ENCODE peak calls at places on chromosomes 5 and 9, in eight cellular contexts. Z is colonic mucosa, O is A549, S is lower leg skin, R is WERI-Rb-1, V is fibroblast of lung, C is HFF-Myc, I is dorsolateral prefrontal cortex. G is an unnamed sample.

GRCh38 chr9:116250881-116251280 is 97.3 kb downstream of the PAPPA start:
- DNase-seq in Z (no peak), O (no peak), S (no peak), R (no peak), V (no peak), C (no peak), I (no peak), G (no peak)

GRCh38 chr5:160479926-160480325 is 58.3 kb downstream of the PTTG1 start:
- DNase-seq in Z (no peak), O (no peak), S (no peak), R (no peak), V (peak; percentile 83), C (no peak), I (peak; percentile 67), G (peak; percentile 57)

GRCh38 chr5:10734050-10734709 is 26.9 kb downstream of the DAP start:
- DNase-seq in Z (no peak), O (no peak), S (no peak), R (peak; percentile 39), V (no peak), C (no peak), I (no peak), G (no peak)

GRCh38 chr5:137453476-137454080 is 45.5 kb downstream of the SPOCK1 start:
- DNase-seq in Z (no peak), O (no peak), S (no peak), R (no peak), V (peak; percentile 56), C (peak; percentile 35), I (no peak), G (peak; percentile 81)

GRCh38 chr5:173645437-173645807 is 29.0 kb upstream of the BOD1 start:
- DNase-seq in Z (no peak), O (no peak), S (no peak), R (no peak), V (peak; percentile 69), C (no peak), I (no peak), G (peak; percentile 29)

GRCh38 chr5:79181419-79182022 is 54.4 kb upstream of the JMY start:
- DNase-seq in Z (no peak), O (no peak), S (no peak), R (no peak), V (peak; percentile 21), C (no peak), I (no peak), G (peak; percentile 75)

GRCh38 chr5:35854248-35854647 is 2.4 kb upstream of the IL7R start:
- DNase-seq in Z (no peak), O (no peak), S (no peak), R (no peak), V (no peak), C (no peak), I (no peak), G (no peak)

GRCh38 chr5:134070979-134071849 is 43.3 kb upstream of the TCF7 start:
- DNase-seq in Z (no peak), O (peak; percentile 66), S (no peak), R (no peak), V (peak; percentile 28), C (no peak), I (no peak), G (peak; percentile 7)

GRCh38 chr9:133854785-133855184 is 116.6 kb upstream of the SARDH start:
- DNase-seq in Z (no peak), O (no peak), S (no peak), R (peak; percentile 85), V (no peak), C (no peak), I (no peak), G (no peak)

GRCh38 chr5:135482383-135482933 is 30.3 kb upstream of the TIFAB start:
- DNase-seq in Z (no peak), O (no peak), S (no peak), R (peak; percentile 75), V (no peak), C (no peak), I (no peak), G (no peak)

GRCh38 chr5:137185193-137185592 is 313.9 kb downstream of the SPOCK1 start:
- DNase-seq in Z (no peak), O (no peak), S (no peak), R (peak; percentile 67), V (no peak), C (no peak), I (no peak), G (no peak)

GRCh38 chr5:35857606-35858205 is 1.0 kb downstream of the IL7R start:
- DNase-seq in Z (no peak), O (no peak), S (no peak), R (no peak), V (peak; percentile 92), C (peak; percentile 55), I (no peak), G (peak; percentile 55)

GRCh38 chr5:14143509-14143842 is 334 bp downstream of the TRIO start:
- DNase-seq in Z (no peak), O (no peak), S (no peak), R (no peak), V (no peak), C (no peak), I (no peak), G (no peak)

GRCh38 chr9:37295796-37296195 is 126.7 kb upstream of the GRHPR start:
- DNase-seq in Z (no peak), O (peak; percentile 18), S (no peak), R (no peak), V (no peak), C (no peak), I (no peak), G (no peak)

GRCh38 chr9:42852133-42852532 is 668.7 kb downstream of the SPATA31A6 start:
- DNase-seq in Z (peak; percentile 70), O (peak; percentile 0), S (peak; percentile 21), R (peak; percentile 84), V (peak; percentile 8), C (no peak), I (peak; percentile 59), G (peak; percentile 3)

GRCh38 chr5:31819926-31820516 is 181.1 kb downstream of the PDZD2 start:
- DNase-seq in Z (no peak), O (no peak), S (no peak), R (no peak), V (peak; percentile 1), C (no peak), I (no peak), G (no peak)

DNA sequence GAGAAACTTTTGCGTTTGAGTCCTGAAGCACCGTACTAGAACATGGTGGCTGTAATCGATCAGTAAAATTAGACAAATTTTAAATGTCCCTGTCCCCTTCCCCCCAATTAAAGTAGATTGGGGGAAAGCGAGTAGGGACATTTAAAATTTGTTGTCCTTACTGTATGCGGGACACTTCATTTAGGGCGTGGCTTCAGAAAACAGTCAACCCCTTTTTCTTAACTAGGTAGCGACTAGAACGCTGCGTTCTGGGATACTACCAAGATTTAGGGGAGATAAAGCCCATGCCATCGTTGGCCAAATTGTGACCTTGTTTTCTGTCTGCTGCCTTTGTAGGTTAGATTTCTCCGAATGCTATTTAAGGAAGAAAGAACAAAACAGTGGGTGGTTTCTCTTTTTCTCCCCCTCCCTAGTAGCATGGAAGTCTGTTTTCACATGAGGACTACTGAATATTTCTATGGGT is 1.2 kb downstream of the CKS2 start:
- DNase-seq in Z (peak; percentile 36), O (no peak), S (no peak), R (no peak), V (no peak), C (no peak), I (no peak), G (no peak)
- TF ChIP-seq CTCF in Z (no peak), O (no peak), S (no peak), R (no peak), V (no peak), C (no peak), I (no peak), G (no peak)

GRCh38 chr5:83473344-83474169 is 2.0 kb downstream of the VCAN start:
- DNase-seq in Z (peak; percentile 74), O (peak; percentile 92), S (peak; percentile 91), R (peak; percentile 96), V (peak; percentile 99), C (peak; percentile 95), I (peak; percentile 80), G (peak; percentile 99)
- H3K4me3 ChIP-seq in Z (peak overlapping the region; percentile 29), O (peak overlapping the region; percentile 56), S (peak overlapping the region; percentile 27), R (peak overlapping the region; percentile 64), V (peak overlapping the region; percentile 90), C (peak overlapping the region; percentile 78), I (peak overlapping the region; percentile 53), G (peak overlapping the region; percentile 85)

GRCh38 chr9:137428841-137429545 is 5.8 kb downstream of the NOXA1 start:
- DNase-seq in Z (no peak), O (no peak), S (no peak), R (no peak), V (no peak), C (no peak), I (no peak), G (no peak)

GRCh38 chr9:137429546-137429890 is 6.3 kb downstream of the NOXA1 start:
- DNase-seq in Z (no peak), O (no peak), S (no peak), R (no peak), V (no peak), C (no peak), I (no peak), G (no peak)

GRCh38 chr9:137427454-137428310 is 4.5 kb downstream of the NOXA1 start:
- DNase-seq in Z (no peak), O (no peak), S (no peak), R (no peak), V (no peak), C (no peak), I (no peak), G (no peak)

GRCh38 chr9:137429974-137430722 is 7.0 kb downstream of the NOXA1 start:
- DNase-seq in Z (peak; percentile 68), O (no peak), S (no peak), R (peak; percentile 65), V (no peak), C (no peak), I (peak; percentile 43), G (no peak)

DNA sequence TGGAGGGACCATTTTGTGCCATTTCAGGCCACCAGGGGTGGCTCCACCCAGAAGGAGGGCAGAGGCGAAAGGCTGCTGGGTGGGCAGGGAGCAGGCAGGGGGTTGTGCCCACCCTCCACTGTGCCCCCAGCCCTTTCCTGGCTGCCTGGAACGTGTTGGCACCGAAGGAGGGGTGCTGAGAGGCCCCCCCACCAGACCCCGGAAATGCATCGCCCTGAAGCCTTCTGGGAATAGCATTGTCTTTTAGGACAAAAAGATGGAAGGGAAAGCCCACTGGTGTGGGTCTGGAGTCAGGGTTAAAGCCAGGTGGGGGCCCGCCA is 5.1 kb downstream of the NOXA1 start:
- DNase-seq in Z (no peak), O (no peak), S (no peak), R (no peak), V (no peak), C (no peak), I (no peak), G (no peak)
- TF ChIP-seq CTCF in Z (no peak), O (no peak), S (no peak), R (peak; percentile 14), V (no peak), C (no peak), I (no peak), G (no peak)

GRCh38 chr9:122125891-122126331 is 32.8 kb upstream of the TTLL11 start:
- DNase-seq in Z (no peak), O (no peak), S (no peak), R (peak; percentile 32), V (peak; percentile 20), C (no peak), I (peak; percentile 49), G (peak; percentile 12)
- H3K4me3 ChIP-seq in Z (no peak overlapping the region), O (no peak overlapping the region), S (no peak overlapping the region), R (peak overlapping the region; percentile 43), V (no peak overlapping the region), C (no peak overlapping the region), I (peak overlapping the region; percentile 49), G (no peak overlapping the region)